ENCODE peak calls at places on chromosomes 12 and 14, in nine cellular contexts. One of them, this sample, is unnamed. For H3K27me3 and H3K4me1, the result is how much of the 10 kb centered on the place peaks cover.

GRCh38 chr14:92726135-92726932 is 22.1 kb downstream of the LGMN start:
- DNase-seq in sigmoid colon: peak
- DNase-seq in adrenal gland: peak
- DNase-seq in prostate gland: peak
- DNase-seq in right lobe of liver: peak
- DNase-seq in uterus: peak
- DNase-seq in endothelial cell of umbilical vein: peak
- DNase-seq in body of pancreas: peak
- DNase-seq in gastrocnemius medialis: peak
- DNase-seq in this sample: peak

GRCh38 chr14:66842911-66843572 is 335.1 kb downstream of the GPHN start:
- DNase-seq in gastrocnemius medialis: no peak
- DNase-seq in adrenal gland: no peak
- DNase-seq in body of pancreas: no peak
- DNase-seq in prostate gland: no peak
- DNase-seq in uterus: no peak
- DNase-seq in endothelial cell of umbilical vein: no peak
- DNase-seq in right lobe of liver: no peak
- DNase-seq in sigmoid colon: no peak
- DNase-seq in this sample: no peak

GRCh38 chr12:27539191-27539631 is 15.2 kb downstream of the PPFIBP1 start:
- DNase-seq in endothelial cell of umbilical vein: no peak
- DNase-seq in gastrocnemius medialis: no peak
- DNase-seq in prostate gland: peak
- DNase-seq in sigmoid colon: no peak
- DNase-seq in right lobe of liver: no peak
- DNase-seq in uterus: no peak
- DNase-seq in adrenal gland: no peak
- DNase-seq in body of pancreas: no peak
- DNase-seq in this sample: no peak

GRCh38 chr12:124401563-124402180 is 106.8 kb downstream of the RFLNA start:
- DNase-seq in right lobe of liver: no peak
- DNase-seq in gastrocnemius medialis: no peak
- DNase-seq in uterus: peak
- DNase-seq in adrenal gland: no peak
- DNase-seq in endothelial cell of umbilical vein: no peak
- DNase-seq in prostate gland: no peak
- DNase-seq in sigmoid colon: no peak
- DNase-seq in body of pancreas: no peak
- DNase-seq in this sample: no peak

GRCh38 chr12:108696111-108696995 is 35.0 kb downstream of the CORO1C start:
- DNase-seq in prostate gland: peak
- DNase-seq in uterus: peak
- DNase-seq in right lobe of liver: no peak
- DNase-seq in adrenal gland: no peak
- DNase-seq in body of pancreas: no peak
- DNase-seq in sigmoid colon: peak
- DNase-seq in endothelial cell of umbilical vein: no peak
- DNase-seq in gastrocnemius medialis: no peak
- DNase-seq in this sample: no peak

GRCh38 chr14:101444116-101444515 is 117.2 kb upstream of the DIO3 start:
- DNase-seq in prostate gland: no peak
- DNase-seq in gastrocnemius medialis: no peak
- DNase-seq in endothelial cell of umbilical vein: no peak
- DNase-seq in uterus: no peak
- DNase-seq in right lobe of liver: no peak
- DNase-seq in sigmoid colon: no peak
- DNase-seq in adrenal gland: no peak
- DNase-seq in body of pancreas: no peak
- DNase-seq in this sample: no peak

GRCh38 chr12:100794441-100795192 is at the start of gene ANO4:
- DNase-seq in endothelial cell of umbilical vein: no peak
- DNase-seq in uterus: peak
- DNase-seq in prostate gland: no peak
- DNase-seq in adrenal gland: peak
- DNase-seq in right lobe of liver: no peak
- DNase-seq in gastrocnemius medialis: no peak
- DNase-seq in body of pancreas: no peak
- DNase-seq in sigmoid colon: no peak
- DNase-seq in this sample: peak

GRCh38 chr14:44962573-44963528 is 861 bp downstream of the TOGARAM1 start:
- DNase-seq in right lobe of liver: peak
- DNase-seq in sigmoid colon: peak
- DNase-seq in adrenal gland: peak
- DNase-seq in gastrocnemius medialis: peak
- DNase-seq in body of pancreas: peak
- DNase-seq in uterus: peak
- DNase-seq in endothelial cell of umbilical vein: peak
- DNase-seq in prostate gland: peak
- DNase-seq in this sample: peak

GRCh38 chr14:24392327-24393098 is 6.3 kb upstream of the NYNRIN start:
- DNase-seq in adrenal gland: no peak
- DNase-seq in prostate gland: no peak
- DNase-seq in right lobe of liver: no peak
- DNase-seq in endothelial cell of umbilical vein: peak
- DNase-seq in uterus: no peak
- DNase-seq in sigmoid colon: no peak
- DNase-seq in gastrocnemius medialis: no peak
- DNase-seq in body of pancreas: no peak
- DNase-seq in this sample: no peak
- TF ChIP-seq POLR2A in adrenal gland: no peak
- TF ChIP-seq POLR2A in prostate gland: no peak
- TF ChIP-seq POLR2A in right lobe of liver: no peak
- TF ChIP-seq POLR2A in endothelial cell of umbilical vein: no peak
- TF ChIP-seq POLR2A in uterus: no peak
- TF ChIP-seq POLR2A in sigmoid colon: no peak
- TF ChIP-seq POLR2A in gastrocnemius medialis: no peak
- TF ChIP-seq POLR2A in body of pancreas: no peak
- TF ChIP-seq POLR2A in this sample: no peak

GRCh38 chr14:76761849-76762616 is 765 bp downstream of the VASH1 start:
- DNase-seq in right lobe of liver: no peak
- DNase-seq in gastrocnemius medialis: no peak
- DNase-seq in adrenal gland: no peak
- DNase-seq in prostate gland: peak
- DNase-seq in uterus: no peak
- DNase-seq in body of pancreas: no peak
- DNase-seq in endothelial cell of umbilical vein: no peak
- DNase-seq in sigmoid colon: no peak
- DNase-seq in this sample: peak
- H3K27me3 ChIP-seq in right lobe of liver: under half
- H3K27me3 ChIP-seq in gastrocnemius medialis: under half
- H3K27me3 ChIP-seq in adrenal gland: under half
- H3K27me3 ChIP-seq in prostate gland: under half
- H3K27me3 ChIP-seq in uterus: under half
- H3K27me3 ChIP-seq in body of pancreas: under half
- H3K27me3 ChIP-seq in endothelial cell of umbilical vein: under half
- H3K27me3 ChIP-seq in sigmoid colon: under half
- H3K27me3 ChIP-seq in this sample: under half

GRCh38 chr12:91383106-91383505 is 200.5 kb upstream of the DCN start:
- DNase-seq in endothelial cell of umbilical vein: no peak
- DNase-seq in body of pancreas: no peak
- DNase-seq in gastrocnemius medialis: no peak
- DNase-seq in adrenal gland: no peak
- DNase-seq in sigmoid colon: no peak
- DNase-seq in uterus: peak
- DNase-seq in right lobe of liver: no peak
- DNase-seq in prostate gland: no peak
- DNase-seq in this sample: no peak

GRCh38 chr12:91379051-91379775 is 196.6 kb upstream of the DCN start:
- DNase-seq in uterus: no peak
- DNase-seq in body of pancreas: no peak
- DNase-seq in endothelial cell of umbilical vein: no peak
- DNase-seq in prostate gland: no peak
- DNase-seq in sigmoid colon: no peak
- DNase-seq in right lobe of liver: no peak
- DNase-seq in adrenal gland: no peak
- DNase-seq in gastrocnemius medialis: no peak
- DNase-seq in this sample: no peak

GRCh38 chr12:91381309-91381804 is 198.7 kb upstream of the DCN start:
- DNase-seq in sigmoid colon: peak
- DNase-seq in uterus: peak
- DNase-seq in right lobe of liver: no peak
- DNase-seq in prostate gland: peak
- DNase-seq in adrenal gland: peak
- DNase-seq in gastrocnemius medialis: no peak
- DNase-seq in endothelial cell of umbilical vein: peak
- DNase-seq in body of pancreas: peak
- DNase-seq in this sample: peak

GRCh38 chr12:91382081-91382543 is 199.5 kb upstream of the DCN start:
- DNase-seq in endothelial cell of umbilical vein: peak
- DNase-seq in body of pancreas: peak
- DNase-seq in uterus: peak
- DNase-seq in gastrocnemius medialis: peak
- DNase-seq in sigmoid colon: peak
- DNase-seq in prostate gland: peak
- DNase-seq in adrenal gland: peak
- DNase-seq in right lobe of liver: peak
- DNase-seq in this sample: peak

DNA sequence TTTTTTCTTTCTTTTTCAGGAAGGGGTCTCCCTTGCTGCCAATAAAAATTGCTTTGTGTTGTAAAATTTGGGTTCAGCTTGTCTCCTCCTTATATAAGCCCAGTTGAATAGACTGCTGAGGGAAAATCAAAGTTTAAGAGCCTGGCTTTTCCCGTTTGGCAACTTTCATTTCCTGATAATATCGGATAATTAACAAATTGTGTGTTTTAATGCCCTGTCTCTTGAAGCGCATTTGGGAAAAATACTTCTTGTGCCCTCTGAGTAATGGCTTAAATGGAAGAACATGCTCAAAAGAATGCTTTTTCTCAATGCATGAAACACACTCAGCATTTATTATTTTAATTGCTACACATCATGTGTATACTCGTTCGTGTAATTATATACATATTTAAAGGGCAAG is 198.0 kb upstream of the DCN start:
- DNase-seq in uterus: no peak
- DNase-seq in body of pancreas: no peak
- DNase-seq in gastrocnemius medialis: no peak
- DNase-seq in prostate gland: peak
- DNase-seq in endothelial cell of umbilical vein: peak
- DNase-seq in sigmoid colon: no peak
- DNase-seq in right lobe of liver: no peak
- DNase-seq in adrenal gland: no peak
- DNase-seq in this sample: no peak
- H3K4me1 ChIP-seq in uterus: under half
- H3K4me1 ChIP-seq in body of pancreas: under half
- H3K4me1 ChIP-seq in gastrocnemius medialis: under half
- H3K4me1 ChIP-seq in prostate gland: under half
- H3K4me1 ChIP-seq in endothelial cell of umbilical vein: under half
- H3K4me1 ChIP-seq in sigmoid colon: under half
- H3K4me1 ChIP-seq in right lobe of liver: under half
- H3K4me1 ChIP-seq in adrenal gland: under half
- H3K4me1 ChIP-seq in this sample: under half

DNA sequence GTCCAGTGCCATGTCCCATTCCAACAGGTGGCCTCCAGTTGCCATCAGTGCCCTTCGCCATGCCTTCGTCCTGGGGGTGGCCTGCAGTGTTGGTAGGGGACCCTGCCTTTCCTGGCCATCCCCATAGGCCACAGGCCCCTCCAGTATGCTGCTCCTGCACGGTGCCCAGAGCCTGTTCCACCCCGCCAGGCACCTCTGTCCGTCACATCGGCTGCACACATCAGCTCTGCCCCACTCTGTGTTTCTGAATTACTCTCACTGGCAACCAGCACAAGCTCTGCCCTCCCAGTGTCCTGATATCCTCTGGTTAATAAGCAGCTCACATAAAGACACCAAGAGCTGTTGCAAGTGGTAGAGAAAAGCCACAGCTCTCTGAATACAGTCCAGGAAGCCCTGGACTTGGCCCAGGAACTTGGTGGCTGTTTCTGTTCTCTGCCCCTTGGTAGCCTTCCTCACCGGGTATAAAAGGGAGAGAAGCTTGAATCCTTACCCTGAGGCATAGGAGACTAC is 31.3 kb upstream of the ATP2A2 start:
- DNase-seq in prostate gland: peak
- DNase-seq in body of pancreas: peak
- DNase-seq in sigmoid colon: no peak
- DNase-seq in uterus: no peak
- DNase-seq in gastrocnemius medialis: peak
- DNase-seq in right lobe of liver: peak
- DNase-seq in endothelial cell of umbilical vein: no peak
- DNase-seq in adrenal gland: no peak
- DNase-seq in this sample: no peak
- TF ChIP-seq POLR2A in prostate gland: no peak
- TF ChIP-seq POLR2A in body of pancreas: no peak
- TF ChIP-seq POLR2A in sigmoid colon: no peak
- TF ChIP-seq POLR2A in uterus: no peak
- TF ChIP-seq POLR2A in gastrocnemius medialis: peak
- TF ChIP-seq POLR2A in right lobe of liver: peak
- TF ChIP-seq POLR2A in endothelial cell of umbilical vein: no peak
- TF ChIP-seq POLR2A in adrenal gland: no peak
- TF ChIP-seq POLR2A in this sample: no peak

DNA sequence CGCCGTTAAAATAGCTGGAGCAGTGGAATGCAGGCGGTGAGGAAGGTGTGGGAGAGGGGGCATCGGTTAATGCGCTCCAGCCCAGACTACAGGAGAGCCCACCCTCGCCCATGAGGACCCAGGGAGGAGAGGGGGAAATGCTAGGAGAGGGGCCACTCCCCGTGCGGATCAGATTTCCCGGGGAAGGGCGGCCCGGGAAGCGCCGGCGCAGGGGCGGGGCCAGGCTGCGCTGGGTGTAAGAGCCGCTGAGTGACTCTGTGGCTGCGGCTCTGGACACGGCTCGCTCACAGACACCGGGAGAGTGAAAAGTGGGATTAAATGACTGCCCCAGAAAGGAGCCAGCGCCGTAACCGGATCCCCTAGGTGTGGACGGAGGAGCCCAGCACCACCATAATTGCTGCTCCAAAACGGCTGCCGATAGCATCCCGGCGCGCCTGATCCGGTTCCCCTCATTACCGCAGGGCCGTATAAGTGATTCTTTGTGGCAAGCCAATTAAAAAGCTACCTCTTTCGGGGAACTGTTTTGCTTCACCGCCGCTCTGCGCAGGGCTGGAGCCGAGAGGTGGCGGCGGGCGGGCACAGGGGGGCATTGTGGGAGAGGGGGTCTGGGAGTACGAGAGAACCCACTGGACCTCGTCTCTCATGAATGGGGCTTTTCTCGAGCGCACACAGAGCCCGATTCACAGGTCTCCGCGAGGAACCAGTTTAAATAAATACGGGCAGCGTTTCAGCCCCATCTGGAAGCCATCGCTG is 2.7 kb downstream of the COL2A1 start:
- DNase-seq in uterus: no peak
- DNase-seq in sigmoid colon: no peak
- DNase-seq in endothelial cell of umbilical vein: peak
- DNase-seq in gastrocnemius medialis: no peak
- DNase-seq in prostate gland: no peak
- DNase-seq in adrenal gland: peak
- DNase-seq in right lobe of liver: peak
- DNase-seq in body of pancreas: peak
- DNase-seq in this sample: no peak
- H3K27me3 ChIP-seq in uterus: under half
- H3K27me3 ChIP-seq in sigmoid colon: under half
- H3K27me3 ChIP-seq in endothelial cell of umbilical vein: half or more
- H3K27me3 ChIP-seq in gastrocnemius medialis: under half
- H3K27me3 ChIP-seq in prostate gland: under half
- H3K27me3 ChIP-seq in adrenal gland: under half
- H3K27me3 ChIP-seq in right lobe of liver: under half
- H3K27me3 ChIP-seq in body of pancreas: under half
- H3K27me3 ChIP-seq in this sample: under half

This sample was measured in ovary.